ENCODE peak calls at places on chromosome 16, in seven cellular contexts. S, Z, B, G, I, K and H are unnamed samples.

GRCh38 chr16:50591800-50592771 is 43.9 kb downstream of the NKD1 start:
- DNase-seq in S (no peak), Z (no peak), B (no peak), G (no peak), I (no peak), K (peak; percentile 43), H (no peak)

GRCh38 chr16:58336332-58337089 is 41.7 kb upstream of the PRSS54 start:
- DNase-seq in S (peak; percentile 89), Z (peak; percentile 77), B (peak; percentile 90), G (peak; percentile 74), I (peak; percentile 73), K (peak; percentile 84), H (peak; percentile 17)

GRCh38 chr16:1601031-1601430 is 10.8 kb downstream of the IFT140 start:
- DNase-seq in S (no peak), Z (no peak), B (no peak), G (no peak), I (no peak), K (no peak), H (no peak)

GRCh38 chr16:19878760-19879159 is 5.9 kb downstream of the GPRC5B start:
- DNase-seq in S (no peak), Z (no peak), B (no peak), G (no peak), I (no peak), K (no peak), H (no peak)

GRCh38 chr16:77359065-77359502 is 75.8 kb downstream of the ADAMTS18 start:
- DNase-seq in S (no peak), Z (peak; percentile 24), B (no peak), G (no peak), I (peak; percentile 75), K (peak; percentile 5), H (no peak)

GRCh38 chr16:76268824-76269223 is 8.4 kb upstream of the CNTNAP4 start:
- DNase-seq in S (no peak), Z (no peak), B (no peak), G (no peak), I (no peak), K (no peak), H (no peak)

GRCh38 chr16:87149051-87149450 is 168.1 kb downstream of the C16orf95 start:
- DNase-seq in S (no peak), Z (peak; percentile 42), B (no peak), G (no peak), I (no peak), K (no peak), H (no peak)

GRCh38 chr16:80666378-80667257 is 125.8 kb downstream of the DYNLRB2 start:
- DNase-seq in S (no peak), Z (no peak), B (no peak), G (no peak), I (no peak), K (no peak), H (no peak)

GRCh38 chr16:89623511-89624232 is 10.2 kb downstream of the DPEP1 start:
- DNase-seq in S (no peak), Z (peak; percentile 60), B (no peak), G (no peak), I (no peak), K (peak; percentile 46), H (no peak)

GRCh38 chr16:8961811-8962390 is 1.8 kb downstream of the USP7 start:
- DNase-seq in S (no peak), Z (no peak), B (no peak), G (no peak), I (no peak), K (no peak), H (no peak)

GRCh38 chr16:88932929-88933328 is 44.1 kb downstream of the CBFA2T3 start:
- DNase-seq in S (no peak), Z (no peak), B (no peak), G (no peak), I (no peak), K (no peak), H (no peak)

GRCh38 chr16:13961099-13961811 is 41.3 kb downstream of the ERCC4 start:
- DNase-seq in S (no peak), Z (peak; percentile 7), B (no peak), G (no peak), I (no peak), K (no peak), H (no peak)

GRCh38 chr16:89051521-89052166 is 42.0 kb upstream of the ACSF3 start:
- DNase-seq in S (no peak), Z (no peak), B (no peak), G (no peak), I (no peak), K (no peak), H (no peak)

GRCh38 chr16:4082474-4083044 is 33.7 kb downstream of the ADCY9 start:
- DNase-seq in S (peak; percentile 35), Z (no peak), B (no peak), G (no peak), I (no peak), K (no peak), H (no peak)

GRCh38 chr16:84976644-84977400 is 34.5 kb downstream of the ZDHHC7 start:
- DNase-seq in S (no peak), Z (no peak), B (no peak), G (no peak), I (no peak), K (no peak), H (no peak)

GRCh38 chr16:64278196-64278595 is 843.7 kb downstream of the CDH11 start:
- DNase-seq in S (no peak), Z (peak; percentile 68), B (no peak), G (no peak), I (peak; percentile 11), K (peak; percentile 8), H (no peak)

GRCh38 chr16:2529061-2529931 is 1.9 kb downstream of the CEMP1 start:
- DNase-seq in S (no peak), Z (peak; percentile 51), B (no peak), G (no peak), I (no peak), K (no peak), H (no peak)

GRCh38 chr16:68088130-68088972 is 3.2 kb downstream of the NFATC3 start:
- DNase-seq in S (no peak), Z (no peak), B (no peak), G (no peak), I (no peak), K (no peak), H (no peak)

GRCh38 chr16:83116274-83116892 is 489.6 kb downstream of the CDH13 start:
- DNase-seq in S (no peak), Z (peak; percentile 62), B (no peak), G (no peak), I (no peak), K (peak; percentile 10), H (no peak)

GRCh38 chr16:85129846-85130706 is 17.8 kb upstream of the CIBAR2 start:
- DNase-seq in S (no peak), Z (peak; percentile 77), B (no peak), G (no peak), I (no peak), K (peak; percentile 59), H (no peak)

GRCh38 chr16:19517424-19518089 is 4.3 kb downstream of the GDE1 start:
- DNase-seq in S (no peak), Z (peak; percentile 62), B (no peak), G (no peak), I (no peak), K (no peak), H (no peak)

GRCh38 chr16:80717611-80718010 is 86.8 kb downstream of the CDYL2 start:
- DNase-seq in S (no peak), Z (no peak), B (no peak), G (no peak), I (no peak), K (no peak), H (no peak)

GRCh38 chr16:23368469-23368868 is 66.4 kb downstream of the SCNN1B start:
- DNase-seq in S (no peak), Z (peak; percentile 17), B (no peak), G (no peak), I (peak; percentile 45), K (no peak), H (no peak)